ENCODE peak calls at places on chromosome 4, in four cellular contexts. C is adipocyte, Y is astrocyte, V is tibial nerve. L is an unnamed sample. For H3K36me3, the result is how much of the 10 kb centered on the place peaks cover.

GRCh38 chr4:85565761-85566480 is 91.0 kb downstream of the ARHGAP24 start:
- DNase-seq in C (peak), V (no peak), Y (peak), L (no peak)

GRCh38 chr4:12723849-12724447 is 760.2 kb downstream of the RAB28 start:
- DNase-seq in C (no peak), V (no peak), Y (no peak), L (no peak)

GRCh38 chr4:25030283-25031076 is at the start of gene LGI2:
- DNase-seq in Y (peak), V (no peak), C (peak), L (no peak)

GRCh38 chr4:154511990-154512389 is 20.4 kb upstream of the DCHS2 start:
- DNase-seq in V (no peak), C (no peak), Y (no peak), L (no peak)

GRCh38 chr4:152591876-152592275 is 56.0 kb upstream of the FBXW7 start:
- DNase-seq in C (no peak), Y (no peak), V (no peak), L (no peak)

GRCh38 chr4:101279377-101279871 is 67.9 kb downstream of the PPP3CA start:
- DNase-seq in V (peak), Y (peak), C (peak), L (no peak)

GRCh38 chr4:17561195-17561909 is 15.6 kb upstream of the LAP3 start:
- DNase-seq in C (peak), Y (peak), V (no peak), L (no peak)

GRCh38 chr4:8690216-8690786 is 97.7 kb downstream of the CPZ start:
- DNase-seq in C (no peak), Y (no peak), V (no peak), L (no peak)

GRCh38 chr4:8394806-8395205 is 45.7 kb downstream of the ACOX3 start:
- DNase-seq in V (no peak), C (peak), Y (no peak), L (no peak)

GRCh38 chr4:69831646-69832325 is 28.2 kb downstream of the SULT1E1 start:
- DNase-seq in V (no peak), C (no peak), Y (no peak), L (no peak)

GRCh38 chr4:41028392-41029076 is 185.8 kb downstream of the APBB2 start:
- DNase-seq in C (peak), V (no peak), Y (peak), L (no peak)
- H3K36me3 ChIP-seq in C (under half), V (under half), Y (under half), L (under half)

GRCh38 chr4:40886931-40887330 is 137.2 kb downstream of the NSUN7 start:
- DNase-seq in V (no peak), Y (peak), C (no peak), L (no peak)
- H3K36me3 ChIP-seq in V (half or more), Y (under half), C (under half), L (under half)

GRCh38 chr4:74480267-74480666 is 35.3 kb downstream of the AREG start:
- DNase-seq in Y (no peak), C (no peak), V (no peak), L (peak)

GRCh38 chr4:74479009-74479408 is 34.1 kb downstream of the AREG start:
- DNase-seq in Y (no peak), V (no peak), C (no peak), L (no peak)

GRCh38 chr4:74481891-74482609 is 37.1 kb downstream of the AREG start:
- DNase-seq in C (no peak), V (no peak), Y (no peak), L (no peak)

GRCh38 chr4:74486905-74487304 is 42.0 kb downstream of the AREG start:
- DNase-seq in C (no peak), V (no peak), Y (no peak), L (no peak)

GRCh38 chr4:74483226-74483911 is 38.4 kb downstream of the AREG start:
- DNase-seq in C (no peak), Y (no peak), V (no peak), L (no peak)
- H3K36me3 ChIP-seq in C (under half), Y (under half), V (under half), L (under half)

GRCh38 chr4:102552781-102553180 is 51.6 kb downstream of the NFKB1 start:
- DNase-seq in V (no peak), Y (no peak), C (peak), L (no peak)

GRCh38 chr4:102546635-102547034 is 45.5 kb downstream of the NFKB1 start:
- DNase-seq in Y (no peak), C (no peak), V (no peak), L (no peak)

GRCh38 chr4:102543529-102543928 is 42.4 kb downstream of the NFKB1 start:
- DNase-seq in C (no peak), V (no peak), Y (no peak), L (no peak)

GRCh38 chr4:102551946-102552575 is 50.9 kb downstream of the NFKB1 start:
- DNase-seq in V (no peak), C (peak), Y (no peak), L (no peak)

DNA sequence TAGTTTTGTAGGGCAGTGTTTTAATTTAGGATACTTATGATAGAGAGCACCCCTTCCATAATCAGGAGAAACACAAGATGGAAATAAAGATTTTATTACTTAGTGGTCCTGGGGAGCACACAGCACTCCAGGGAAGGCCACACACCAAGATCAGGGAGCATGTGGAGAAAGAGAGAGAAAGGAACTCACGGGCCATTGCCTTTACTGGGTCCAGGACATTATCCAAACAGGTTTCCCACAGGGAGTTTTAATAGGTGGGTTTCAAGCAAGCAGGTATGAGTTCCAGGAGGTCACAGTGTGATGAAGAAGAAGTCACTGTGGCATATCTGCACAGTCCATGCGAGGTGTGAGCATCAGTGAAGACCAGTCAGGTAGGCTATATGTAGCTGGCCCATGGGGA is 46.8 kb downstream of the NFKB1 start:
- DNase-seq in C (no peak), Y (no peak), V (no peak), L (no peak)
- H3K36me3 ChIP-seq in C (under half), Y (under half), V (under half), L (under half)

GRCh38 chr4:40065010-40065409 is 8.4 kb downstream of the N4BP2 start:
- DNase-seq in Y (no peak), C (no peak), V (no peak), L (no peak)
- H3K36me3 ChIP-seq in Y (under half), C (under half), V (under half), L (under half)

GRCh38 chr4:55959655-55960054 is 10.9 kb downstream of the CEP135 start:
- DNase-seq in Y (no peak), V (no peak), C (no peak), L (no peak)
- H3K36me3 ChIP-seq in Y (under half), V (half or more), C (under half), L (under half)

DNA sequence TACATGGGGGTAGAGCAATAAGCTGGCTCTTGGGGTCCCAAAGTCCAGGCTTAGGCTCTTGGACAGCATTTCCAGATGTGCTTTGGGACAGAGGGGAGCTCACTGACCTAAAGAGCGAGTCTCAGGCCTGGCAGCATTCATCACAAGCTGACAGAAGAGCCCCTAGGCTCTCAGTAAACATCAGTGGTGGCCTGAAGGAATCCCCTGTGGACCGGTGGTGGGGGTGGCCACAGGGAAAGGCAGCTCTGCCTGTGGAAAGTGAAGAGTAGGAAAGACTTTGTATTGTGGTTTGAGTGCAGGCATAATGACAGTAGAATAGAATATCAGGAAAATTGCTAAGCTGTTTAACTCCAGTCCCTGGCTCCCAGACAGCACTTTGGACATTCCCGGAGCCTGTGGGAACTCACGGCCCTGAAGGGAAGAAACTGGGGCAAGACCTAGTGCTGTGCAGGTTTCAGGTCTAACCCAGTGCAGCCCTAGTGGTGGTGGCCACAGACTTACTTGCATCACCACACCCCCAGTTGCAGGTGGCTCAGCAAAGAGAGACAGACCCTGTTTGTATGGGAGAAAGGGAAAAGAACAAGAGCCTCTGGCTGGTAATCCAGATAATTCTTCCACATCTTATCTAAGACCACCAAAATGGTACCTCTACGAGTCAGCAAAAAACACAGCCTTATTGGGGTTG is 141.9 kb downstream of the MAB21L2 start:
- DNase-seq in Y (no peak), V (no peak), C (no peak), L (no peak)
- H3K36me3 ChIP-seq in Y (under half), V (under half), C (under half), L (under half)